ENCODE peak calls at places on chromosome 11, in nine cellular contexts. P is GM12865, K is coronary artery, B is cardiac fibroblast, U is left ventricle myocardium inferior, D is lower lobe of right lung, M is AG09309, C is OCI-LY7, Q is suprapubic skin. S is an unnamed sample.

GRCh38 chr11:86888164-86888977 is 66.8 kb downstream of the FZD4 start:
- DNase-seq in P (no peak), K (no peak), B (peak; percentile 30), U (no peak), D (no peak), M (peak; percentile 58), C (no peak), Q (no peak), S (peak; percentile 77)

GRCh38 chr11:1271406-1271805 is 38.0 kb downstream of the TOLLIP start:
- DNase-seq in P (no peak), K (no peak), B (no peak), U (no peak), D (no peak), M (no peak), C (no peak), Q (no peak), S (no peak)

GRCh38 chr11:46711288-46711687 is 7.7 kb upstream of the F2 start:
- DNase-seq in P (no peak), K (no peak), B (peak; percentile 29), U (no peak), D (no peak), M (no peak), C (no peak), Q (no peak), S (peak; percentile 51)

GRCh38 chr11:31797227-31798056 is 13.7 kb downstream of the PAX6 start:
- DNase-seq in P (no peak), K (no peak), B (no peak), U (no peak), D (no peak), M (no peak), C (no peak), Q (no peak), S (no peak)

GRCh38 chr11:75786101-75786736 is 17.6 kb downstream of the DGAT2 start:
- DNase-seq in P (no peak), K (no peak), B (no peak), U (no peak), D (no peak), M (no peak), C (no peak), Q (no peak), S (no peak)

GRCh38 chr11:126485021-126485781 is 129.7 kb downstream of the ST3GAL4 start:
- DNase-seq in P (peak; percentile 33), K (no peak), B (peak; percentile 39), U (no peak), D (no peak), M (peak; percentile 20), C (peak; percentile 54), Q (no peak), S (peak; percentile 25)

GRCh38 chr11:92332986-92333385 is 108.4 kb downstream of the FAT3 start:
- DNase-seq in P (no peak), K (no peak), B (peak; percentile 7), U (no peak), D (no peak), M (no peak), C (no peak), Q (no peak), S (no peak)

GRCh38 chr11:81203876-81204275 is 1529.8 kb downstream of the FAM181B start:
- DNase-seq in P (no peak), K (no peak), B (no peak), U (no peak), D (no peak), M (no peak), C (no peak), Q (no peak), S (no peak)

GRCh38 chr11:36493332-36493731 is 16.7 kb downstream of the TRAF6 start:
- DNase-seq in P (no peak), K (no peak), B (no peak), U (no peak), D (no peak), M (no peak), C (no peak), Q (no peak), S (no peak)

GRCh38 chr11:131300304-131300703 is 70.1 kb upstream of the NTM start:
- DNase-seq in P (no peak), K (no peak), B (no peak), U (no peak), D (no peak), M (no peak), C (no peak), Q (no peak), S (no peak)

GRCh38 chr11:1852271-1852877 is 510 bp upstream of the LSP1 start:
- DNase-seq in P (no peak), K (no peak), B (no peak), U (no peak), D (no peak), M (no peak), C (no peak), Q (no peak), S (no peak)

GRCh38 chr11:102177974-102178631 is 67.9 kb downstream of the YAP1 start:
- DNase-seq in P (no peak), K (no peak), B (peak; percentile 88), U (no peak), D (no peak), M (peak; percentile 67), C (no peak), Q (no peak), S (peak; percentile 90)

GRCh38 chr11:101583180-101584128 is at the start of gene TRPC6:
- DNase-seq in P (no peak), K (no peak), B (peak; percentile 0), U (peak; percentile 14), D (peak; percentile 43), M (no peak), C (no peak), Q (no peak), S (no peak)

GRCh38 chr11:34680918-34681554 is 60.1 kb downstream of the EHF start:
- DNase-seq in P (no peak), K (no peak), B (peak; percentile 22), U (no peak), D (no peak), M (peak; percentile 13), C (no peak), Q (no peak), S (peak; percentile 29)

GRCh38 chr11:105906517-105906916 is 115.5 kb downstream of the MSANTD4 start:
- DNase-seq in P (no peak), K (no peak), B (no peak), U (no peak), D (peak; percentile 24), M (no peak), C (no peak), Q (no peak), S (no peak)

DNA sequence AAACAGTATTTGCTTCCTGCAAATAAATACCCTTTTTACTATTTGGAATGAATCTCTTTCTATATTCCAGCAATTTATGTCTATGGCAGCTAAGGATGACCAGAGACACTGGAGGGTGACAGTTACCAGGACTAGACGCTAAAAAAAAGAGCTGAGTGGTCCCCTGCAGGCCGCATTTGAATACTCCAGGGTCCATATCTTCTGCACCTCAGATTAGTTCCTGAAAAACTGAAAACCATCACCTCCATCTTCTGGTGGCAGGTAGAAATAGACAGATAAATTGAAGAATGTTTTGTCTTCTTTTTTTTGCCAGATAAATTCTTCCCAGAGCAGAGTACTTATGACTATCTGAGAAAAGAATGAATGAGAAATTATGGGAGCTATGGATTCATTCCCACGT is 145.6 kb downstream of the CSNK2A3 start:
- DNase-seq in P (peak; percentile 24), K (no peak), B (no peak), U (no peak), D (no peak), M (no peak), C (no peak), Q (no peak), S (no peak)
- TF ChIP-seq CTCF in P (peak; percentile 11), K (no peak), B (no peak), U (no peak), D (no peak), M (no peak), C (peak; percentile 30), Q (no peak), S (no peak)

GRCh38 chr11:26994579-26995210 is 783 bp downstream of the FIBIN start:
- DNase-seq in P (no peak), K (peak; percentile 76), B (peak; percentile 13), U (no peak), D (peak; percentile 41), M (no peak), C (no peak), Q (no peak), S (no peak)
- H3K4me3 ChIP-seq in P (no peak overlapping the region), K (peak overlapping the region; percentile 90), B (peak overlapping the region; percentile 69), U (peak overlapping the region; percentile 67), D (peak overlapping the region; percentile 54), M (peak overlapping the region; percentile 81), C (no peak overlapping the region), Q (peak overlapping the region; percentile 52), S (peak overlapping the region; percentile 90)

DNA sequence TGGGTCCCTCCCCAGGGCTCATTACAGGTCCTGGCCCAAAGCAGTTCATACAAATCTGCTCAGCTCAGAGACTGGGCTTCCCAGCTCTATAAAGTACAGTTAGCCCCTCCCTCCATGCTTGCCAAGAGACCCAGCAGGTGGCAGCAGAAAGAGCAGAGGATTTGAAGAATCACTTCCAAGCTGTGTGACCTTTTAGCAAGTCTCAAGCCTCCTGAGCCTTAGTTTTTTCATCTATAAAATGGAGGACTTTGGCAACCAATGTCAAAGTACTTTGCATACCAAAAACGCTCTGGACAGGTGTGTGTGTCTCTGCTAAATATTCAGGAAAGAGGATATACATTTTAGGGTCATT is 26.6 kb downstream of the RELT start:
- DNase-seq in P (peak; percentile 43), K (no peak), B (peak; percentile 31), U (no peak), D (no peak), M (no peak), C (peak; percentile 51), Q (no peak), S (no peak)
- TF ChIP-seq CTCF in P (peak; percentile 30), K (no peak), B (peak; percentile 23), U (peak; percentile 29), D (no peak), M (peak; percentile 41), C (peak; percentile 72), Q (no peak), S (peak; percentile 32)

DNA sequence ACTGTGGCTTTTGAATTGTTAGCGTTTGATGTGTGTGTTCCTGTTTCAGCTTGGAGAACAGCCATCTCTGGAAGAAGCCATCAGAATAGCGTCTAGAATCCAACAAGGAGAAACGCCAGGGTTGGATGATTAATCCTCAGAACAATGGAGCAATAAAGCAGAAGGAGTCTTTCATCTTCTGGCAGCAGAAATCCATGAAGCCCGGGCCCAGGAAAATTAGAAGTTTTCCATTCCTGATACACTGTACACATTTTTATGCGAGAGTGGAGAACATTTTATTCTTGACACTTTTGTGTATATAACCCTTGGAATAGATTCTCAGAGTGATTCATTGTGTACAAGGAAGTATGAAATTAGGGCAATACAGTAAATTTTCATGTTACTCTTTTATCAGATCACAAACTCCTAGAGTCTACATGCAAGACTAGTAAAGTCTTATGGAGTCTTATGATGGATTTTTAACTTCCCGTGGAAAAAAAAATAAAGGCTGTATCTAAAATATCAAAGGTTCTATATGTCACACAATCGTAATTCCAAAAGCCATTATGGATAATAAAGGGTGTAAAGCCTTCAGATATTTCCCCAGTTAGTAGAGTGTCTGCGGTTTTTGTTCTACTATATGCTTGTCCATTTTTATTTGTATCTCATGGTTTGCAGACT is 45.9 kb upstream of the WEE1 start:
- DNase-seq in P (no peak), K (no peak), B (peak; percentile 97), U (no peak), D (no peak), M (peak; percentile 71), C (no peak), Q (no peak), S (peak; percentile 100)
- H3K4me3 ChIP-seq in P (no peak overlapping the region), K (no peak overlapping the region), B (no peak overlapping the region), U (no peak overlapping the region), D (no peak overlapping the region), M (no peak overlapping the region), C (no peak overlapping the region), Q (no peak overlapping the region), S (no peak overlapping the region)